ENCODE peak calls at places on chromosomes 13 and 19, in six cellular contexts. One of them, this sample, is unnamed.

GRCh38 chr19:35856001-35856400 is 710 bp upstream of the KIRREL2 start:
- DNase-seq in ELF-1: peak; percentile 52
- DNase-seq in activated CD8-positive, alpha-beta memory T cell treated with anti-CD3 and anti-CD28 coated beads for 48 hours: no peak
- DNase-seq in GM03348: no peak
- DNase-seq in hepatic stellate cell: no peak
- DNase-seq in hippocampal formation: no peak
- DNase-seq in this sample: no peak

GRCh38 chr13:38577048-38577447 is 109.8 kb upstream of the FREM2 start:
- DNase-seq in ELF-1: peak; percentile 9
- DNase-seq in activated CD8-positive, alpha-beta memory T cell treated with anti-CD3 and anti-CD28 coated beads for 48 hours: no peak
- DNase-seq in GM03348: peak; percentile 5
- DNase-seq in hepatic stellate cell: no peak
- DNase-seq in hippocampal formation: no peak
- DNase-seq in this sample: no peak

GRCh38 chr13:98900442-98900841 is 77.4 kb downstream of the DOCK9 start:
- DNase-seq in ELF-1: no peak
- DNase-seq in activated CD8-positive, alpha-beta memory T cell treated with anti-CD3 and anti-CD28 coated beads for 48 hours: no peak
- DNase-seq in GM03348: no peak
- DNase-seq in hepatic stellate cell: no peak
- DNase-seq in hippocampal formation: no peak
- DNase-seq in this sample: no peak

GRCh38 chr19:18948075-18948975 is 7.3 kb upstream of the HOMER3 start:
- DNase-seq in ELF-1: no peak
- DNase-seq in activated CD8-positive, alpha-beta memory T cell treated with anti-CD3 and anti-CD28 coated beads for 48 hours: no peak
- DNase-seq in GM03348: no peak
- DNase-seq in hepatic stellate cell: no peak
- DNase-seq in hippocampal formation: no peak
- DNase-seq in this sample: no peak

GRCh38 chr13:50592412-50593145 is 250.9 kb downstream of the DLEU7 start:
- DNase-seq in ELF-1: no peak
- DNase-seq in activated CD8-positive, alpha-beta memory T cell treated with anti-CD3 and anti-CD28 coated beads for 48 hours: no peak
- DNase-seq in GM03348: peak; percentile 37
- DNase-seq in hepatic stellate cell: no peak
- DNase-seq in hippocampal formation: no peak
- DNase-seq in this sample: peak; percentile 72

GRCh38 chr19:58317481-58318072 is 9.2 kb upstream of the ZSCAN22 start:
- DNase-seq in ELF-1: no peak
- DNase-seq in activated CD8-positive, alpha-beta memory T cell treated with anti-CD3 and anti-CD28 coated beads for 48 hours: no peak
- DNase-seq in GM03348: peak; percentile 46
- DNase-seq in hepatic stellate cell: peak; percentile 24
- DNase-seq in hippocampal formation: no peak
- DNase-seq in this sample: peak; percentile 55

GRCh38 chr13:37984357-37984756 is 114.8 kb upstream of the TRPC4 start:
- DNase-seq in ELF-1: peak; percentile 18
- DNase-seq in activated CD8-positive, alpha-beta memory T cell treated with anti-CD3 and anti-CD28 coated beads for 48 hours: no peak
- DNase-seq in GM03348: no peak
- DNase-seq in hepatic stellate cell: no peak
- DNase-seq in hippocampal formation: no peak
- DNase-seq in this sample: no peak

GRCh38 chr19:17450264-17451075 is 2.0 kb upstream of the TMEM221 start:
- DNase-seq in ELF-1: no peak
- DNase-seq in activated CD8-positive, alpha-beta memory T cell treated with anti-CD3 and anti-CD28 coated beads for 48 hours: no peak
- DNase-seq in GM03348: no peak
- DNase-seq in hepatic stellate cell: no peak
- DNase-seq in hippocampal formation: no peak
- DNase-seq in this sample: no peak

GRCh38 chr13:59754411-59754810 is 409.3 kb downstream of the DIAPH3 start:
- DNase-seq in ELF-1: no peak
- DNase-seq in activated CD8-positive, alpha-beta memory T cell treated with anti-CD3 and anti-CD28 coated beads for 48 hours: no peak
- DNase-seq in GM03348: no peak
- DNase-seq in hepatic stellate cell: no peak
- DNase-seq in hippocampal formation: no peak
- DNase-seq in this sample: no peak

GRCh38 chr19:55617426-55617825 is 6.9 kb downstream of the ZNF784 start:
- DNase-seq in ELF-1: no peak
- DNase-seq in activated CD8-positive, alpha-beta memory T cell treated with anti-CD3 and anti-CD28 coated beads for 48 hours: no peak
- DNase-seq in GM03348: no peak
- DNase-seq in hepatic stellate cell: no peak
- DNase-seq in hippocampal formation: no peak
- DNase-seq in this sample: no peak

GRCh38 chr13:110044521-110045200 is 258.3 kb upstream of the IRS2 start:
- DNase-seq in ELF-1: no peak
- DNase-seq in activated CD8-positive, alpha-beta memory T cell treated with anti-CD3 and anti-CD28 coated beads for 48 hours: no peak
- DNase-seq in GM03348: peak; percentile 72
- DNase-seq in hepatic stellate cell: no peak
- DNase-seq in hippocampal formation: no peak
- DNase-seq in this sample: no peak

GRCh38 chr19:42386974-42387707 is 3.0 kb downstream of the CNFN start:
- DNase-seq in ELF-1: peak; percentile 92
- DNase-seq in activated CD8-positive, alpha-beta memory T cell treated with anti-CD3 and anti-CD28 coated beads for 48 hours: peak; percentile 49
- DNase-seq in GM03348: peak; percentile 82
- DNase-seq in hepatic stellate cell: peak; percentile 64
- DNase-seq in hippocampal formation: no peak
- DNase-seq in this sample: peak; percentile 88

GRCh38 chr13:100098445-100099116 is 9.7 kb downstream of the PCCA start:
- DNase-seq in ELF-1: no peak
- DNase-seq in activated CD8-positive, alpha-beta memory T cell treated with anti-CD3 and anti-CD28 coated beads for 48 hours: no peak
- DNase-seq in GM03348: no peak
- DNase-seq in hepatic stellate cell: no peak
- DNase-seq in hippocampal formation: no peak
- DNase-seq in this sample: peak; percentile 8

GRCh38 chr19:49200238-49200862 is 42.8 kb downstream of the TRPM4 start:
- DNase-seq in ELF-1: no peak
- DNase-seq in activated CD8-positive, alpha-beta memory T cell treated with anti-CD3 and anti-CD28 coated beads for 48 hours: no peak
- DNase-seq in GM03348: peak; percentile 52
- DNase-seq in hepatic stellate cell: peak; percentile 44
- DNase-seq in hippocampal formation: no peak
- DNase-seq in this sample: peak; percentile 12

GRCh38 chr19:13541554-13541953 is 35.3 kb upstream of the CACNA1A start:
- DNase-seq in ELF-1: no peak
- DNase-seq in activated CD8-positive, alpha-beta memory T cell treated with anti-CD3 and anti-CD28 coated beads for 48 hours: no peak
- DNase-seq in GM03348: no peak
- DNase-seq in hepatic stellate cell: no peak
- DNase-seq in hippocampal formation: no peak
- DNase-seq in this sample: no peak

GRCh38 chr19:15529774-15530372 is 21.5 kb downstream of the CYP4F22 start:
- DNase-seq in ELF-1: no peak
- DNase-seq in activated CD8-positive, alpha-beta memory T cell treated with anti-CD3 and anti-CD28 coated beads for 48 hours: no peak
- DNase-seq in GM03348: no peak
- DNase-seq in hepatic stellate cell: no peak
- DNase-seq in hippocampal formation: no peak
- DNase-seq in this sample: no peak

GRCh38 chr19:18607222-18608101 is 863 bp upstream of the CRLF1 start:
- DNase-seq in ELF-1: no peak
- DNase-seq in activated CD8-positive, alpha-beta memory T cell treated with anti-CD3 and anti-CD28 coated beads for 48 hours: no peak
- DNase-seq in GM03348: no peak
- DNase-seq in hepatic stellate cell: no peak
- DNase-seq in hippocampal formation: no peak
- DNase-seq in this sample: no peak

GRCh38 chr13:39335721-39336120 is 267.3 kb downstream of the LHFPL6 start:
- DNase-seq in ELF-1: no peak
- DNase-seq in activated CD8-positive, alpha-beta memory T cell treated with anti-CD3 and anti-CD28 coated beads for 48 hours: no peak
- DNase-seq in GM03348: no peak
- DNase-seq in hepatic stellate cell: no peak
- DNase-seq in hippocampal formation: no peak
- DNase-seq in this sample: no peak

GRCh38 chr13:35771898-35772297 is 295.4 kb upstream of the MAB21L1 start:
- DNase-seq in ELF-1: no peak
- DNase-seq in activated CD8-positive, alpha-beta memory T cell treated with anti-CD3 and anti-CD28 coated beads for 48 hours: no peak
- DNase-seq in GM03348: peak; percentile 88
- DNase-seq in hepatic stellate cell: peak; percentile 60
- DNase-seq in hippocampal formation: no peak
- DNase-seq in this sample: peak; percentile 87

GRCh38 chr19:40542197-40542859 is 34.3 kb upstream of the SHKBP1 start:
- DNase-seq in ELF-1: no peak
- DNase-seq in activated CD8-positive, alpha-beta memory T cell treated with anti-CD3 and anti-CD28 coated beads for 48 hours: no peak
- DNase-seq in GM03348: peak; percentile 62
- DNase-seq in hepatic stellate cell: peak; percentile 72
- DNase-seq in hippocampal formation: no peak
- DNase-seq in this sample: no peak

GRCh38 chr13:29908917-29909755 is 58.7 kb upstream of the UBL3 start:
- DNase-seq in ELF-1: no peak
- DNase-seq in activated CD8-positive, alpha-beta memory T cell treated with anti-CD3 and anti-CD28 coated beads for 48 hours: no peak
- DNase-seq in GM03348: no peak
- DNase-seq in hepatic stellate cell: no peak
- DNase-seq in hippocampal formation: no peak
- DNase-seq in this sample: no peak

GRCh38 chr13:26253787-26254582 is at the start of gene CDK8:
- DNase-seq in ELF-1: peak; percentile 94
- DNase-seq in activated CD8-positive, alpha-beta memory T cell treated with anti-CD3 and anti-CD28 coated beads for 48 hours: peak; percentile 72
- DNase-seq in GM03348: peak; percentile 93
- DNase-seq in hepatic stellate cell: peak; percentile 78
- DNase-seq in hippocampal formation: peak; percentile 93
- DNase-seq in this sample: peak; percentile 85

GRCh38 chr13:31998131-31998530 is 33.4 kb upstream of the FRY start:
- DNase-seq in ELF-1: peak; percentile 14
- DNase-seq in activated CD8-positive, alpha-beta memory T cell treated with anti-CD3 and anti-CD28 coated beads for 48 hours: no peak
- DNase-seq in GM03348: no peak
- DNase-seq in hepatic stellate cell: no peak
- DNase-seq in hippocampal formation: no peak
- DNase-seq in this sample: no peak

GRCh38 chr13:80577951-80578670 is 237.2 kb upstream of the SPRY2 start:
- DNase-seq in ELF-1: no peak
- DNase-seq in activated CD8-positive, alpha-beta memory T cell treated with anti-CD3 and anti-CD28 coated beads for 48 hours: no peak
- DNase-seq in GM03348: no peak
- DNase-seq in hepatic stellate cell: no peak
- DNase-seq in hippocampal formation: no peak
- DNase-seq in this sample: no peak

GRCh38 chr13:30051531-30052060 is 201.2 kb upstream of the UBL3 start:
- DNase-seq in ELF-1: no peak
- DNase-seq in activated CD8-positive, alpha-beta memory T cell treated with anti-CD3 and anti-CD28 coated beads for 48 hours: no peak
- DNase-seq in GM03348: no peak
- DNase-seq in hepatic stellate cell: no peak
- DNase-seq in hippocampal formation: no peak
- DNase-seq in this sample: no peak

GRCh38 chr19:43743059-43743458 is 11.7 kb downstream of the SMG9 start:
- DNase-seq in ELF-1: no peak
- DNase-seq in activated CD8-positive, alpha-beta memory T cell treated with anti-CD3 and anti-CD28 coated beads for 48 hours: no peak
- DNase-seq in GM03348: peak; percentile 43
- DNase-seq in hepatic stellate cell: peak; percentile 47
- DNase-seq in hippocampal formation: no peak
- DNase-seq in this sample: peak; percentile 11

GRCh38 chr19:10402441-10403038 is 802 bp downstream of the CDC37 start:
- DNase-seq in ELF-1: peak; percentile 77
- DNase-seq in activated CD8-positive, alpha-beta memory T cell treated with anti-CD3 and anti-CD28 coated beads for 48 hours: no peak
- DNase-seq in GM03348: peak; percentile 57
- DNase-seq in hepatic stellate cell: no peak
- DNase-seq in hippocampal formation: no peak
- DNase-seq in this sample: peak; percentile 53

GRCh38 chr13:85204668-85205344 is 594.4 kb downstream of the SLITRK6 start:
- DNase-seq in ELF-1: peak; percentile 53
- DNase-seq in activated CD8-positive, alpha-beta memory T cell treated with anti-CD3 and anti-CD28 coated beads for 48 hours: no peak
- DNase-seq in GM03348: no peak
- DNase-seq in hepatic stellate cell: no peak
- DNase-seq in hippocampal formation: no peak
- DNase-seq in this sample: no peak

GRCh38 chr13:114173753-114174152 is 5.3 kb upstream of the CFAP97D2 start:
- DNase-seq in ELF-1: no peak
- DNase-seq in activated CD8-positive, alpha-beta memory T cell treated with anti-CD3 and anti-CD28 coated beads for 48 hours: no peak
- DNase-seq in GM03348: no peak
- DNase-seq in hepatic stellate cell: no peak
- DNase-seq in hippocampal formation: no peak
- DNase-seq in this sample: no peak

This sample was measured in ACHN.